ENCODE peak calls at places on chromosomes 2 and 18, in four cellular contexts. One of them, this sample, is unnamed.

GRCh38 chr2:49686897-49687442 is 532.7 kb upstream of the FSHR start:
- DNase-seq in H1: no peak
- DNase-seq in K562: no peak
- DNase-seq in SK-N-SH: no peak
- DNase-seq in this sample: no peak

GRCh38 chr18:59303656-59304055 is 14.8 kb downstream of the CPLX4 start:
- DNase-seq in H1: no peak
- DNase-seq in K562: no peak
- DNase-seq in SK-N-SH: no peak
- DNase-seq in this sample: no peak

GRCh38 chr18:78293516-78293915 is 686.1 kb upstream of the SALL3 start:
- DNase-seq in H1: no peak
- DNase-seq in K562: no peak
- DNase-seq in SK-N-SH: no peak
- DNase-seq in this sample: no peak

GRCh38 chr18:14914771-14915170 is 166.8 kb downstream of the ANKRD30B start:
- DNase-seq in H1: no peak
- DNase-seq in K562: no peak
- DNase-seq in SK-N-SH: no peak
- DNase-seq in this sample: no peak

GRCh38 chr2:181419124-181419855 is 37.9 kb upstream of the ITGA4 start:
- DNase-seq in H1: no peak
- DNase-seq in K562: no peak
- DNase-seq in SK-N-SH: no peak
- DNase-seq in this sample: no peak

GRCh38 chr2:72139871-72140620 is 7.6 kb downstream of the CYP26B1 start:
- DNase-seq in H1: no peak
- DNase-seq in K562: no peak
- DNase-seq in SK-N-SH: peak; percentile 28
- DNase-seq in this sample: no peak

GRCh38 chr2:197108758-197109157 is 182.3 kb upstream of the PGAP1 start:
- DNase-seq in H1: no peak
- DNase-seq in K562: no peak
- DNase-seq in SK-N-SH: peak; percentile 36
- DNase-seq in this sample: no peak

GRCh38 chr18:45384137-45384998 is 230.9 kb upstream of the SLC14A2 start:
- DNase-seq in H1: peak; percentile 19
- DNase-seq in K562: peak; percentile 54
- DNase-seq in SK-N-SH: peak; percentile 60
- DNase-seq in this sample: peak; percentile 61

GRCh38 chr2:141439524-141439923 is 691.3 kb downstream of the LRP1B start:
- DNase-seq in H1: no peak
- DNase-seq in K562: no peak
- DNase-seq in SK-N-SH: no peak
- DNase-seq in this sample: no peak

GRCh38 chr2:200616193-200616592 is 30.4 kb downstream of the AOX1 start:
- DNase-seq in H1: no peak
- DNase-seq in K562: no peak
- DNase-seq in SK-N-SH: no peak
- DNase-seq in this sample: no peak

GRCh38 chr2:201248288-201248844 is 12.0 kb upstream of the CASP8 start:
- DNase-seq in H1: no peak
- DNase-seq in K562: peak; percentile 44
- DNase-seq in SK-N-SH: no peak
- DNase-seq in this sample: no peak

GRCh38 chr2:121092095-121092494 is 192.9 kb downstream of the TFCP2L1 start:
- DNase-seq in H1: no peak
- DNase-seq in K562: no peak
- DNase-seq in SK-N-SH: no peak
- DNase-seq in this sample: no peak

GRCh38 chr18:48308027-48308635 is 101.1 kb downstream of the ZBTB7C start:
- DNase-seq in H1: no peak
- DNase-seq in K562: no peak
- DNase-seq in SK-N-SH: no peak
- DNase-seq in this sample: no peak

GRCh38 chr2:193690572-193690971 is 1495.8 kb upstream of the TMEFF2 start:
- DNase-seq in H1: no peak
- DNase-seq in K562: no peak
- DNase-seq in SK-N-SH: no peak
- DNase-seq in this sample: no peak

GRCh38 chr2:65142515-65142914 is 12.6 kb upstream of the RAB1A start:
- DNase-seq in H1: no peak
- DNase-seq in K562: no peak
- DNase-seq in SK-N-SH: no peak
- DNase-seq in this sample: peak; percentile 25

GRCh38 chr2:80365762-80366161 is 61.2 kb upstream of the LRRTM1 start:
- DNase-seq in H1: no peak
- DNase-seq in K562: no peak
- DNase-seq in SK-N-SH: peak; percentile 28
- DNase-seq in this sample: no peak

GRCh38 chr2:88159955-88160415 is 10.2 kb upstream of the THNSL2 start:
- DNase-seq in H1: no peak
- DNase-seq in K562: peak; percentile 82
- DNase-seq in SK-N-SH: peak; percentile 75
- DNase-seq in this sample: peak; percentile 75

GRCh38 chr2:190714958-190715357 is 66.1 kb downstream of the NAB1 start:
- DNase-seq in H1: no peak
- DNase-seq in K562: no peak
- DNase-seq in SK-N-SH: no peak
- DNase-seq in this sample: no peak

GRCh38 chr2:43269074-43269572 is 42.7 kb upstream of the ZFP36L2 start:
- DNase-seq in H1: no peak
- DNase-seq in K562: peak; percentile 73
- DNase-seq in SK-N-SH: peak; percentile 77
- DNase-seq in this sample: no peak

GRCh38 chr2:9481257-9481922 is 7.0 kb downstream of the IAH1 start:
- DNase-seq in H1: no peak
- DNase-seq in K562: no peak
- DNase-seq in SK-N-SH: peak; percentile 62
- DNase-seq in this sample: no peak

GRCh38 chr2:97730245-97730644 is 16.9 kb downstream of the ZAP70 start:
- DNase-seq in H1: no peak
- DNase-seq in K562: no peak
- DNase-seq in SK-N-SH: no peak
- DNase-seq in this sample: no peak

GRCh38 chr2:164205347-164205746 is 415.9 kb downstream of the GRB14 start:
- DNase-seq in H1: no peak
- DNase-seq in K562: no peak
- DNase-seq in SK-N-SH: no peak
- DNase-seq in this sample: no peak

GRCh38 chr2:23620841-23621341 is 235.9 kb downstream of the KLHL29 start:
- DNase-seq in H1: no peak
- DNase-seq in K562: no peak
- DNase-seq in SK-N-SH: peak; percentile 80
- DNase-seq in this sample: no peak

GRCh38 chr2:23127465-23127864 is 257.5 kb upstream of the KLHL29 start:
- DNase-seq in H1: no peak
- DNase-seq in K562: no peak
- DNase-seq in SK-N-SH: no peak
- DNase-seq in this sample: no peak

GRCh38 chr18:58807766-58808165 is 56.9 kb upstream of the ZNF532 start:
- DNase-seq in H1: no peak
- DNase-seq in K562: no peak
- DNase-seq in SK-N-SH: no peak
- DNase-seq in this sample: no peak

GRCh38 chr2:202375006-202375610 is 1.0 kb upstream of the BMPR2 start:
- DNase-seq in H1: no peak
- DNase-seq in K562: no peak
- DNase-seq in SK-N-SH: peak; percentile 54
- DNase-seq in this sample: peak; percentile 7

GRCh38 chr18:44342167-44342566 is 338.5 kb upstream of the SETBP1 start:
- DNase-seq in H1: no peak
- DNase-seq in K562: no peak
- DNase-seq in SK-N-SH: no peak
- DNase-seq in this sample: no peak

GRCh38 chr18:68979737-68980136 is 181.9 kb downstream of the CCDC102B start:
- DNase-seq in H1: no peak
- DNase-seq in K562: no peak
- DNase-seq in SK-N-SH: no peak
- DNase-seq in this sample: no peak

GRCh38 chr18:58402247-58402646 is 226.6 kb downstream of the ALPK2 start:
- DNase-seq in H1: no peak
- DNase-seq in K562: no peak
- DNase-seq in SK-N-SH: peak; percentile 37
- DNase-seq in this sample: no peak

GRCh38 chr2:231984992-231985391 is 23.5 kb downstream of the DIS3L2 start:
- DNase-seq in H1: no peak
- DNase-seq in K562: no peak
- DNase-seq in SK-N-SH: no peak
- DNase-seq in this sample: no peak

GRCh38 chr2:202007015-202008011 is 26.3 kb upstream of the FZD7 start:
- DNase-seq in H1: no peak
- DNase-seq in K562: no peak
- DNase-seq in SK-N-SH: no peak
- DNase-seq in this sample: no peak

GRCh38 chr2:237159006-237159897 is 73.6 kb downstream of the COPS8 start:
- DNase-seq in H1: no peak
- DNase-seq in K562: no peak
- DNase-seq in SK-N-SH: no peak
- DNase-seq in this sample: no peak

DNA sequence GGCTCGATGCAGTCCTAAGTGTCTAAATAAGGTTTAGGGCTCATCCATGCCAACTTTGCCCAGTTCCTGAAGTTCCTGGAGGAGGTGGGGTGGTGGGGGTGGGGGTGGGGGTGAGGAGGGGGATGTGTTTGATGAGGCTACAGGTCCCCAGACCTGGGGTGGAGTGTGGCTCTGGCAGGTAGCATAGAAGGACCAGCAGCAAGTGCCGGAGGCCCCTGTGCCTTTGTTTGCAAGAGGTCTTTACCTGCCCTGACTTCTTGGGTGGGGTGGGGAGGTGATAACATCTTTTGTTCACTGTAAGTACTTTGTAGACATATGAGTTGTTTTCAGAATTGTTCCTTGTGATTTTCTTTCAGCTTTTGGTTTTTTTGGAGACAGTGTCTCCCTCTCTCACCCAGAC is 10.0 kb downstream of the SH3BP4 start:
- DNase-seq in H1: no peak
- DNase-seq in K562: no peak
- DNase-seq in SK-N-SH: no peak
- DNase-seq in this sample: no peak
- TF ChIP-seq GABPA in H1: no peak
- TF ChIP-seq GABPA in K562: no peak
- TF ChIP-seq GABPA in SK-N-SH: no peak
- TF ChIP-seq GABPA in this sample: no peak

GRCh38 chr18:63244585-63244984 is 75.0 kb downstream of the BCL2 start:
- DNase-seq in H1: no peak
- DNase-seq in K562: no peak
- DNase-seq in SK-N-SH: no peak
- DNase-seq in this sample: no peak
- TF ChIP-seq POLR2AphosphoS5 in H1: no peak
- TF ChIP-seq POLR2AphosphoS5 in K562: no peak
- TF ChIP-seq POLR2AphosphoS5 in SK-N-SH: no peak
- TF ChIP-seq POLR2AphosphoS5 in this sample: no peak

DNA sequence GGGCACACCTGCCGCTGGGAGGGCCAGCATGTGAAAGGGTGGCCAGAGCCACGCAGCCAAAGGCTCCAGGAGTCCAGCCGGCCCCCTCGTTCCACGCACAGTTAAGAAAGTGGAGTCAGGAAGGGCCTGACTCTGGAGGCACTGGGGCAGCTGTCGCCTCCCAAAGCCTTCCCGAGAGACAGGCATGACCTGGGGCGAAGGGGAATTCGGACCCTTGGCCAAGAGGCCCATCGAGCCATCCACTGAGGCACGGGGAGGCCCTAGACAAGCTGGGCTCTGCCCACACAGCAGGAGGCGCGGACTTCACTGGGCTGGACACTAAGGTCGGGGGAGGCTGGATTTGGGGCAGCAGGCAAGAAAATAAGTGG is 38.5 kb upstream of the SNED1 start:
- DNase-seq in H1: no peak
- DNase-seq in K562: no peak
- DNase-seq in SK-N-SH: no peak
- DNase-seq in this sample: no peak
- TF ChIP-seq GABPA in H1: no peak
- TF ChIP-seq GABPA in K562: no peak
- TF ChIP-seq GABPA in SK-N-SH: no peak
- TF ChIP-seq GABPA in this sample: no peak

GRCh38 chr2:127652786-127653357 is 6.9 kb downstream of the GPR17 start:
- DNase-seq in H1: no peak
- DNase-seq in K562: no peak
- DNase-seq in SK-N-SH: no peak
- DNase-seq in this sample: no peak

GRCh38 chr2:127650785-127651380 is 4.9 kb downstream of the GPR17 start:
- DNase-seq in H1: no peak
- DNase-seq in K562: no peak
- DNase-seq in SK-N-SH: no peak
- DNase-seq in this sample: no peak

GRCh38 chr2:127651381-127651809 is 5.4 kb downstream of the GPR17 start:
- DNase-seq in H1: no peak
- DNase-seq in K562: no peak
- DNase-seq in SK-N-SH: no peak
- DNase-seq in this sample: no peak

GRCh38 chr2:127653421-127654083 is 7.6 kb downstream of the GPR17 start:
- DNase-seq in H1: no peak
- DNase-seq in K562: no peak
- DNase-seq in SK-N-SH: no peak
- DNase-seq in this sample: no peak

GRCh38 chr2:127651987-127652550 is 6.1 kb downstream of the GPR17 start:
- DNase-seq in H1: no peak
- DNase-seq in K562: no peak
- DNase-seq in SK-N-SH: peak; percentile 90
- DNase-seq in this sample: peak; percentile 15
- TF ChIP-seq POLR2AphosphoS5 in H1: no peak
- TF ChIP-seq POLR2AphosphoS5 in K562: no peak
- TF ChIP-seq POLR2AphosphoS5 in SK-N-SH: no peak
- TF ChIP-seq POLR2AphosphoS5 in this sample: no peak